ENCODE peak calls at places on chromosome 2, in four cellular contexts. R is activated naive CD4-positive, alpha-beta T cell treated with anti-CD3 and anti-CD28 coated beads, Interleukin-2, amount 10 ng/mL, durations not matched to agents 7 days and 5 days; P is kidney epithelial cell; D is GM12892. B is an unnamed sample.

GRCh38 chr2:85613717-85614515 is 2.0 kb upstream of the C2orf68 start:
- DNase-seq in D (no peak), P (no peak), R (no peak), B (no peak)

GRCh38 chr2:236882074-236882473 is 203.6 kb upstream of the COPS8 start:
- DNase-seq in R (no peak), P (no peak), D (no peak), B (no peak)

GRCh38 chr2:85867556-85868292 is 21.1 kb downstream of the ST3GAL5 start:
- DNase-seq in P (no peak), R (no peak), D (no peak), B (no peak)

GRCh38 chr2:166179201-166179600 is 51.4 kb upstream of the SCN1A start:
- DNase-seq in P (no peak), D (no peak), R (no peak), B (no peak)

GRCh38 chr2:34161546-34161945 is 562.4 kb upstream of the FAM98A start:
- DNase-seq in R (no peak), P (no peak), D (no peak), B (no peak)

GRCh38 chr2:238865015-238865719 is 17.3 kb downstream of the TWIST2 start:
- DNase-seq in P (no peak), R (no peak), D (no peak), B (no peak)

GRCh38 chr2:102790086-102790453 is 28.2 kb downstream of the TMEM182 start:
- DNase-seq in P (no peak), R (no peak), D (no peak), B (no peak)

GRCh38 chr2:15155959-15156574 is 405.1 kb downstream of the NBAS start:
- DNase-seq in D (no peak), R (no peak), P (no peak), B (no peak)

GRCh38 chr2:83594841-83595720 is 864.0 kb downstream of the SUCLG1 start:
- DNase-seq in D (no peak), P (no peak), R (no peak), B (no peak)

GRCh38 chr2:217794133-217794986 is 208.4 kb downstream of the TNS1 start:
- DNase-seq in R (no peak), D (no peak), P (no peak), B (no peak)

GRCh38 chr2:231601356-231602229 is 8.9 kb downstream of the TEX44 start:
- DNase-seq in D (peak), P (no peak), R (peak), B (peak)

GRCh38 chr2:225040862-225041209 is 1.4 kb downstream of the DOCK10 start:
- DNase-seq in P (no peak), R (peak), D (no peak), B (peak)

GRCh38 chr2:74984947-74985637 is 26.6 kb downstream of the POLE4 start:
- DNase-seq in P (no peak), D (no peak), R (no peak), B (no peak)

GRCh38 chr2:9950521-9951271 is 797 bp upstream of the GRHL1 start:
- DNase-seq in R (peak), P (no peak), D (peak), B (no peak)

GRCh38 chr2:2933421-2933820 is 444.2 kb downstream of the EIPR1 start:
- DNase-seq in R (no peak), P (no peak), D (no peak), B (no peak)

GRCh38 chr2:37786854-37787253 is 115.4 kb upstream of the CDC42EP3 start:
- DNase-seq in D (no peak), P (no peak), R (no peak), B (no peak)

GRCh38 chr2:216139884-216140283 is 30.7 kb downstream of the XRCC5 start:
- DNase-seq in D (no peak), R (peak), P (no peak), B (no peak)

GRCh38 chr2:128535928-128536327 is 217.3 kb upstream of the HS6ST1 start:
- DNase-seq in P (peak), D (no peak), R (no peak), B (no peak)

GRCh38 chr2:239312081-239312501 is 88.7 kb downstream of the HDAC4 start:
- DNase-seq in D (no peak), R (peak), P (no peak), B (no peak)

GRCh38 chr2:228613133-228613532 is 431.6 kb upstream of the SPHKAP start:
- DNase-seq in R (no peak), D (no peak), P (peak), B (no peak)

GRCh38 chr2:239467956-239468490 is 67.2 kb upstream of the HDAC4 start:
- DNase-seq in P (no peak), D (no peak), R (no peak), B (no peak)

B was measured in AML-193.